ENCODE peak calls at places on chromosomes 2 and 18, in five cellular contexts. B is cardiac muscle cell, F is HT1080, H is B cell, E is OCI-LY7. Q is an unnamed sample.
A peak's percentile ranks its signal among the peaks of the same experiment; 100 is the strongest.

GRCh38 chr18:55477537-55478300 is 110.3 kb downstream of the TCF4 start:
- DNase-seq in B (peak; percentile 24), F (peak; percentile 73), H (peak; percentile 49), E (peak; percentile 42), Q (no peak)

GRCh38 chr2:60297296-60298010 is 256.0 kb downstream of the BCL11A start:
- DNase-seq in B (no peak), F (no peak), H (no peak), E (no peak), Q (no peak)

GRCh38 chr2:207662203-207662602 is 37.0 kb upstream of the METTL21A start:
- DNase-seq in B (no peak), F (no peak), H (peak; percentile 81), E (peak; percentile 66), Q (no peak)

GRCh38 chr18:44309185-44309584 is 371.5 kb upstream of the SETBP1 start:
- DNase-seq in B (no peak), F (peak; percentile 2), H (no peak), E (no peak), Q (no peak)

GRCh38 chr2:97775074-97775473 is 61.7 kb downstream of the ZAP70 start:
- DNase-seq in B (no peak), F (no peak), H (no peak), E (no peak), Q (no peak)

GRCh38 chr18:58161659-58162058 is 117.6 kb downstream of the NEDD4L start:
- DNase-seq in B (peak; percentile 22), F (peak; percentile 81), H (no peak), E (no peak), Q (no peak)

GRCh38 chr18:62098960-62099359 is 87.9 kb downstream of the PIGN start:
- DNase-seq in B (no peak), F (no peak), H (no peak), E (no peak), Q (no peak)

GRCh38 chr2:229578052-229578846 is 136.1 kb downstream of the DNER start:
- DNase-seq in B (no peak), F (no peak), H (no peak), E (no peak), Q (no peak)

GRCh38 chr2:126244937-126245336 is 411.0 kb upstream of the GYPC start:
- DNase-seq in B (peak; percentile 77), F (peak; percentile 42), H (no peak), E (peak; percentile 41), Q (peak; percentile 82)

GRCh38 chr2:287471-287885 is 413 bp downstream of the ALKAL2 start:
- DNase-seq in B (peak; percentile 50), F (no peak), H (no peak), E (no peak), Q (peak; percentile 14)

GRCh38 chr2:121506621-121507020 is 24.1 kb upstream of the RNU4ATAC start:
- DNase-seq in B (no peak), F (no peak), H (no peak), E (no peak), Q (no peak)

GRCh38 chr2:200242553-200242952 is 63.9 kb upstream of the SPATS2L start:
- DNase-seq in B (no peak), F (no peak), H (no peak), E (no peak), Q (no peak)

GRCh38 chr2:178449700-178450573 is 1.0 kb downstream of the PRKRA start:
- DNase-seq in B (no peak), F (no peak), H (peak; percentile 75), E (peak; percentile 18), Q (no peak)

GRCh38 chr2:150475479-150476212 is 11.8 kb downstream of the RND3 start:
- DNase-seq in B (no peak), F (no peak), H (no peak), E (no peak), Q (no peak)

GRCh38 chr2:2116657-2117056 is 214.4 kb downstream of the MYT1L start:
- DNase-seq in B (no peak), F (no peak), H (no peak), E (no peak), Q (no peak)

GRCh38 chr2:188013767-188014166 is 277.9 kb upstream of the GULP1 start:
- DNase-seq in B (no peak), F (no peak), H (no peak), E (no peak), Q (no peak)

GRCh38 chr2:225400060-225400511 is 576 bp downstream of the NYAP2 start:
- DNase-seq in B (peak; percentile 79), F (peak; percentile 28), H (no peak), E (peak; percentile 5), Q (peak; percentile 0)

GRCh38 chr2:44168684-44169154 is at the start of gene PPM1B:
- DNase-seq in B (no peak), F (no peak), H (peak; percentile 100), E (no peak), Q (no peak)

GRCh38 chr2:9484533-9484932 is 10.2 kb downstream of the IAH1 start:
- DNase-seq in B (no peak), F (no peak), H (no peak), E (no peak), Q (no peak)

GRCh38 chr2:28129955-28130695 is 239.6 kb downstream of the BABAM2 start:
- DNase-seq in B (no peak), F (no peak), H (no peak), E (no peak), Q (no peak)

GRCh38 chr2:96344011-96344410 is 8.4 kb downstream of the NCAPH start:
- DNase-seq in B (no peak), F (no peak), H (peak; percentile 71), E (no peak), Q (peak; percentile 71)

GRCh38 chr18:45670281-45670962 is 53.6 kb upstream of the SLC14A1 start:
- DNase-seq in B (no peak), F (peak; percentile 37), H (no peak), E (no peak), Q (peak; percentile 88)

GRCh38 chr2:70967189-70967588 is 11.2 kb upstream of the ANKRD53 start:
- DNase-seq in B (no peak), F (no peak), H (peak; percentile 21), E (no peak), Q (no peak)

GRCh38 chr18:10518595-10519273 is 7.1 kb upstream of the NAPG start:
- DNase-seq in B (peak; percentile 73), F (no peak), H (no peak), E (no peak), Q (no peak)

GRCh38 chr2:66440692-66441091 is 5.8 kb downstream of the MEIS1 start:
- DNase-seq in B (peak; percentile 80), F (no peak), H (no peak), E (no peak), Q (no peak)

GRCh38 chr2:205865794-205866490 is 183.6 kb downstream of the NRP2 start:
- DNase-seq in B (no peak), F (peak; percentile 58), H (no peak), E (no peak), Q (no peak)

GRCh38 chr2:241933175-241933911 is 63.8 kb downstream of the RTP5 start:
- DNase-seq in B (no peak), F (no peak), H (no peak), E (no peak), Q (no peak)

GRCh38 chr2:8119782-8120551 is 561.9 kb upstream of the ID2 start:
- DNase-seq in B (no peak), F (peak; percentile 36), H (no peak), E (no peak), Q (no peak)

GRCh38 chr2:67574230-67574629 is 177.1 kb downstream of the ETAA1 start:
- DNase-seq in B (no peak), F (peak; percentile 78), H (no peak), E (no peak), Q (no peak)

Q was measured in Kasumi-1.